ENCODE peak calls at places on chromosomes 1 and 21, in nine cellular contexts. D is stromal cell of bone marrow; Q is fibroblast of gingiva; M is NCI-H1436; R is T-cell; E is EL; N is T follicular helper cell; Y is left lung; G is stimulated activated CD4-positive, alpha-beta T cell treated with anti-CD3 and anti-CD28 coated beads, Interleukin-15, amount 100 ng/mL, for 24 hours. W is an unnamed sample.

GRCh38 chr1:31617917-31618746 is 643 bp downstream of the HCRTR1 start:
- DNase-seq in D (peak; percentile 12), Q (no peak), M (peak; percentile 28), R (peak; percentile 51), E (peak; percentile 47), N (peak; percentile 18), Y (peak; percentile 82), G (peak; percentile 64), W (peak; percentile 26)

GRCh38 chr1:52916241-52916975 is 5.1 kb downstream of the ECHDC2 start:
- DNase-seq in D (no peak), Q (no peak), M (no peak), R (no peak), E (no peak), N (no peak), Y (no peak), G (no peak), W (no peak)

GRCh38 chr21:31222142-31222541 is 121.9 kb downstream of the TIAM1 start:
- DNase-seq in D (no peak), Q (peak; percentile 26), M (peak; percentile 46), R (no peak), E (no peak), N (no peak), Y (no peak), G (no peak), W (no peak)

GRCh38 chr1:151408891-151409290 is 9.5 kb downstream of the PSMB4 start:
- DNase-seq in D (no peak), Q (no peak), M (no peak), R (no peak), E (no peak), N (no peak), Y (no peak), G (no peak), W (no peak)

GRCh38 chr1:16720403-16721223 is 19.7 kb upstream of the RNU1-4 start:
- DNase-seq in D (no peak), Q (no peak), M (no peak), R (no peak), E (peak; percentile 8), N (no peak), Y (peak; percentile 81), G (no peak), W (no peak)

GRCh38 chr1:214862421-214862820 is 220.1 kb upstream of the KCNK2 start:
- DNase-seq in D (peak; percentile 36), Q (peak; percentile 27), M (no peak), R (no peak), E (peak; percentile 46), N (no peak), Y (no peak), G (no peak), W (peak; percentile 57)

GRCh38 chr1:192439373-192440025 is 122.7 kb downstream of the RGS21 start:
- DNase-seq in D (peak; percentile 76), Q (no peak), M (no peak), R (no peak), E (peak; percentile 72), N (no peak), Y (no peak), G (no peak), W (peak; percentile 88)

GRCh38 chr1:84571150-84571535 is 3.1 kb downstream of the CTBS start:
- DNase-seq in D (peak; percentile 23), Q (no peak), M (no peak), R (no peak), E (peak; percentile 41), N (no peak), Y (no peak), G (no peak), W (peak; percentile 68)

GRCh38 chr1:115867216-115867615 is 26.3 kb upstream of the NHLH2 start:
- DNase-seq in D (peak; percentile 21), Q (no peak), M (no peak), R (no peak), E (no peak), N (no peak), Y (no peak), G (no peak), W (peak; percentile 36)

GRCh38 chr1:33866286-33866685 is 2.4 kb downstream of the HMGB4 start:
- DNase-seq in D (no peak), Q (no peak), M (no peak), R (no peak), E (no peak), N (no peak), Y (no peak), G (no peak), W (no peak)

GRCh38 chr1:102897537-102897936 is 210.8 kb downstream of the COL11A1 start:
- DNase-seq in D (peak; percentile 84), Q (peak; percentile 81), M (no peak), R (no peak), E (peak; percentile 76), N (no peak), Y (no peak), G (no peak), W (peak; percentile 73)

GRCh38 chr21:42997053-42997452 is 22.7 kb downstream of the PKNOX1 start:
- DNase-seq in D (peak; percentile 92), Q (peak; percentile 91), M (no peak), R (no peak), E (peak; percentile 94), N (no peak), Y (no peak), G (no peak), W (peak; percentile 96)

GRCh38 chr1:153742411-153743142 is 14.7 kb downstream of the INTS3 start:
- DNase-seq in D (no peak), Q (peak; percentile 14), M (no peak), R (no peak), E (no peak), N (no peak), Y (no peak), G (peak; percentile 9), W (peak; percentile 27)

GRCh38 chr1:99004270-99005141 is at the start of gene PLPPR5:
- DNase-seq in D (no peak), Q (peak; percentile 6), M (no peak), R (peak; percentile 13), E (peak; percentile 42), N (no peak), Y (peak; percentile 80), G (peak; percentile 47), W (no peak)

GRCh38 chr1:107993920-107994319 is 28.9 kb upstream of the VAV3 start:
- DNase-seq in D (no peak), Q (no peak), M (no peak), R (no peak), E (no peak), N (no peak), Y (no peak), G (no peak), W (no peak)

GRCh38 chr1:177487481-177487880 is 316.7 kb downstream of the BRINP2 start:
- DNase-seq in D (no peak), Q (no peak), M (no peak), R (no peak), E (no peak), N (no peak), Y (no peak), G (no peak), W (no peak)

GRCh38 chr1:28580706-28581530 is 11.1 kb upstream of the RAB42 start:
- DNase-seq in D (no peak), Q (peak; percentile 38), M (peak; percentile 13), R (peak; percentile 69), E (peak; percentile 34), N (peak; percentile 53), Y (no peak), G (peak; percentile 60), W (peak; percentile 48)

GRCh38 chr1:72122099-72122893 is 160.0 kb downstream of the NEGR1 start:
- DNase-seq in D (no peak), Q (peak; percentile 80), M (no peak), R (no peak), E (no peak), N (no peak), Y (no peak), G (no peak), W (peak; percentile 7)

GRCh38 chr1:51960262-51960661 is 30.2 kb downstream of the RAB3B start:
- DNase-seq in D (no peak), Q (no peak), M (peak; percentile 42), R (no peak), E (no peak), N (no peak), Y (no peak), G (no peak), W (no peak)

GRCh38 chr1:8911416-8912309 is 33.2 kb upstream of the ENO1 start:
- DNase-seq in D (no peak), Q (no peak), M (no peak), R (no peak), E (no peak), N (no peak), Y (no peak), G (no peak), W (no peak)

GRCh38 chr1:37476460-37477197 is 2.2 kb downstream of the ZC3H12A start:
- DNase-seq in D (peak; percentile 88), Q (peak; percentile 79), M (no peak), R (no peak), E (peak; percentile 94), N (no peak), Y (peak; percentile 82), G (peak; percentile 18), W (peak; percentile 90)

GRCh38 chr1:208169081-208169879 is 74.9 kb downstream of the PLXNA2 start:
- DNase-seq in D (no peak), Q (no peak), M (no peak), R (no peak), E (no peak), N (no peak), Y (no peak), G (no peak), W (no peak)

GRCh38 chr1:43985984-43986595 is 5.3 kb upstream of the CCDC24 start:
- DNase-seq in D (no peak), Q (no peak), M (no peak), R (no peak), E (no peak), N (no peak), Y (no peak), G (no peak), W (no peak)

GRCh38 chr1:44534771-44535170 is 129.7 kb downstream of the RNF220 start:
- DNase-seq in D (no peak), Q (no peak), M (no peak), R (no peak), E (no peak), N (no peak), Y (no peak), G (no peak), W (no peak)

GRCh38 chr1:182143825-182144661 is 82.5 kb upstream of the ZNF648 start:
- DNase-seq in D (peak; percentile 43), Q (peak; percentile 99), M (no peak), R (no peak), E (peak; percentile 4), N (no peak), Y (peak; percentile 84), G (no peak), W (peak; percentile 63)

GRCh38 chr21:31008355-31008754 is 29.9 kb downstream of the KRTAP19-8 start:
- DNase-seq in D (no peak), Q (no peak), M (no peak), R (no peak), E (no peak), N (no peak), Y (no peak), G (no peak), W (no peak)

GRCh38 chr1:54220004-54220811 is 20.2 kb downstream of the MRPL37 start:
- DNase-seq in D (peak; percentile 88), Q (peak; percentile 75), M (no peak), R (no peak), E (no peak), N (no peak), Y (no peak), G (no peak), W (no peak)